ENCODE peak calls at places on chromosomes 12 and 14, in ten cellular contexts. U, R, G, Y, C, Z, J, E, M and K are unnamed samples.

GRCh38 chr14:100771121-100771800 is 44.6 kb downstream of the DLK1 start:
- DNase-seq in Y (no peak), R (no peak), U (no peak), J (no peak), E (no peak), G (no peak), Z (no peak), C (no peak), M (no peak), K (no peak)

GRCh38 chr12:132453361-132454133 is 36.4 kb upstream of the FBRSL1 start:
- DNase-seq in C (no peak), R (no peak), J (peak; percentile 6), Y (peak; percentile 71), M (no peak), Z (peak; percentile 68), G (no peak), U (no peak), E (peak; percentile 60), K (no peak)

GRCh38 chr12:42575717-42576116 is 13.8 kb downstream of the PRICKLE1 start:
- DNase-seq in R (no peak), Y (no peak), J (no peak), U (no peak), C (no peak), M (no peak), E (no peak), Z (no peak), G (no peak), K (no peak)

GRCh38 chr12:125861299-125862281 is 796.4 kb downstream of the AACS start:
- DNase-seq in E (no peak), Z (peak; percentile 18), M (no peak), Y (peak; percentile 76), C (no peak), R (peak; percentile 2), U (no peak), G (no peak), J (no peak), K (peak; percentile 87)

GRCh38 chr14:77485901-77486678 is 12.5 kb downstream of the ISM2 start:
- DNase-seq in G (no peak), U (no peak), Y (no peak), R (no peak), Z (peak; percentile 55), J (no peak), C (peak; percentile 43), E (peak; percentile 88), M (no peak), K (no peak)

GRCh38 chr12:40820794-40821484 is 128.7 kb downstream of the CNTN1 start:
- DNase-seq in Z (no peak), U (no peak), E (no peak), R (no peak), M (no peak), J (no peak), C (no peak), Y (no peak), G (no peak), K (no peak)

GRCh38 chr12:108720757-108721514 is 10.4 kb downstream of the CORO1C start:
- DNase-seq in Y (no peak), G (no peak), R (peak; percentile 31), Z (peak; percentile 71), J (no peak), E (peak; percentile 63), M (no peak), C (no peak), U (no peak), K (no peak)

GRCh38 chr12:93137656-93138612 is 208.8 kb upstream of the EEA1 start:
- DNase-seq in Z (peak; percentile 90), U (no peak), G (no peak), J (no peak), R (peak; percentile 33), C (peak; percentile 60), Y (no peak), E (peak; percentile 87), M (no peak), K (no peak)

GRCh38 chr12:91178139-91178561 is 4.5 kb downstream of the DCN start:
- DNase-seq in Y (no peak), C (peak; percentile 3), G (no peak), E (peak; percentile 8), R (no peak), Z (peak; percentile 10), M (no peak), J (peak; percentile 47), U (peak; percentile 18), K (no peak)

GRCh38 chr12:131443019-131444000 is 267.6 kb upstream of the SFSWAP start:
- DNase-seq in E (no peak), G (no peak), C (no peak), R (no peak), Z (no peak), M (peak; percentile 6), U (no peak), J (no peak), Y (peak; percentile 68), K (no peak)

GRCh38 chr14:101113108-101113612 is 209.6 kb upstream of the RTL1 start:
- DNase-seq in J (no peak), Y (peak; percentile 40), U (no peak), E (no peak), C (no peak), Z (no peak), R (no peak), M (no peak), G (no peak), K (peak; percentile 59)

GRCh38 chr12:31326689-31327659 is 1.0 kb upstream of the SINHCAF start:
- DNase-seq in Z (no peak), Y (no peak), M (no peak), R (no peak), U (peak; percentile 5), J (no peak), C (no peak), G (no peak), E (no peak), K (no peak)

DNA sequence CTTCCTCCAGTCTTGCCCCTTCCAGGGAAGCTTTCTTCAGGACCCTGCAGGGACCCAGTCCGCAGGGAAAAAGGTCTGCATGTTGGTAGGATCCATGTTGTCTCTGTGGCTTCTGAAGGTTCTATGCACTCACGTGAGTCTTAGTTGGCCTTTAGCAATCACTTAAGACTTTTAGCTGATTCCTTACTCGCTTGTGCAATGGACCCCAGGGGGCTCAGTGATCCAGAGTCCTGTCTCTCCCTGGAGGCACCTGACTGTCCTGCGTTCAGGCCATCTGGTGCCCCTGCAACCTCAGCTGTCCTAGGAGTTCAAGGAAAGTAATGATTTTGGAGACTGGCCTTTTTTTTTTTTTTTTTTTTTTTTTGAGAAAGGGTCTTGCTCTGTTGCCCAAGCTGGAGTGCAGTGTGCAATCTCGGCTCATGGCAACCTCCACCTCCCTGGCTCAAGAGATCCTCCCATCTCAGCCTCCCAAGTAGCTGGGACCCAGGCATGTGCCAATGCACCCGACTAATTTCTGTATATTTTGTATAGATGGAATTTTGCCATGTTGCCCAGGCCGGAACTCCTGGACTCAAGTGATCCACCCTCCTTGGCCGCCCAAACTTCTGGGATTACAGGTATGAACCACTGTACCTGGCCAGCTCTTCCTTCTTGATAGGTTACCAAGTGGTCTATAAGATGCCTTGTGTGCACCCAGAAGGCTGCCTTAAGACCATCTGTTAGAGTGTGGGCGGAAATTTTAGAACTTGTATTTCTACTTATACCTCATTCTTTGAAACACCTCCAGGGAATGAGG is 4.6 kb downstream of the IFI27L2 start:
- DNase-seq in J (no peak), G (no peak), M (no peak), R (no peak), Y (no peak), Z (no peak), C (no peak), U (no peak), E (no peak), K (no peak)
- H3K27ac ChIP-seq in J (no peak overlapping the region), G (no peak overlapping the region), M (no peak overlapping the region), R (no peak overlapping the region), Y (no peak overlapping the region), Z (no peak overlapping the region), C (no peak overlapping the region), U (no peak overlapping the region), E (no peak overlapping the region), K (no peak overlapping the region)

GRCh38 chr14:92985521-92985920 is 62.6 kb downstream of the CHGA start:
- DNase-seq in Y (peak; percentile 36), G (no peak), J (peak; percentile 17), C (no peak), E (no peak), M (no peak), U (no peak), R (no peak), Z (no peak), K (peak; percentile 31)

GRCh38 chr14:92986254-92987147 is 63.6 kb downstream of the CHGA start:
- DNase-seq in R (peak; percentile 16), G (no peak), E (peak; percentile 32), J (peak; percentile 53), Y (no peak), C (peak; percentile 57), U (no peak), Z (no peak), M (no peak), K (peak; percentile 76)

GRCh38 chr14:92988786-92989755 is 66.1 kb downstream of the CHGA start:
- DNase-seq in Z (no peak), J (peak; percentile 23), C (no peak), U (no peak), E (no peak), Y (peak; percentile 37), R (no peak), M (no peak), G (no peak), K (peak; percentile 59)

GRCh38 chr14:92987148-92987570 is 64.2 kb downstream of the CHGA start:
- DNase-seq in G (no peak), M (no peak), R (no peak), C (no peak), U (no peak), Z (no peak), J (peak; percentile 19), E (no peak), Y (no peak), K (no peak)

GRCh38 chr14:92987713-92988510 is 65.0 kb downstream of the CHGA start:
- DNase-seq in G (no peak), C (no peak), Z (no peak), J (peak; percentile 50), E (no peak), R (no peak), U (no peak), Y (no peak), M (no peak), K (peak; percentile 62)
- H3K27ac ChIP-seq in G (no peak overlapping the region), C (peak overlapping the region; percentile 81), Z (peak overlapping the region; percentile 55), J (peak overlapping the region; percentile 20), E (no peak overlapping the region), R (no peak overlapping the region), U (no peak overlapping the region), Y (no peak overlapping the region), M (no peak overlapping the region), K (no peak overlapping the region)

GRCh38 chr14:99590746-99591555 is 13.1 kb downstream of the CCDC85C start:
- DNase-seq in M (no peak), Y (peak; percentile 62), C (no peak), Z (no peak), G (no peak), U (no peak), R (no peak), J (no peak), E (peak; percentile 55), K (no peak)
- H3K27ac ChIP-seq in M (no peak overlapping the region), Y (peak overlapping the region; percentile 40), C (no peak overlapping the region), Z (peak overlapping the region; percentile 18), G (no peak overlapping the region), U (peak overlapping the region; percentile 53), R (no peak overlapping the region), J (no peak overlapping the region), E (no peak overlapping the region), K (no peak overlapping the region)

GRCh38 chr14:89391556-89391955 is 25.5 kb downstream of the FOXN3 start:
- DNase-seq in G (no peak), M (no peak), Z (no peak), C (no peak), E (no peak), Y (no peak), U (no peak), J (no peak), R (no peak), K (no peak)
- H3K27ac ChIP-seq in G (no peak overlapping the region), M (no peak overlapping the region), Z (no peak overlapping the region), C (no peak overlapping the region), E (no peak overlapping the region), Y (no peak overlapping the region), U (no peak overlapping the region), J (no peak overlapping the region), R (no peak overlapping the region), K (no peak overlapping the region)